ENCODE peak calls at places on chromosomes 12 and 14, in four cellular contexts. M is activated T-helper 9 cell treated with anti-CD3 and anti-CD28 coated beads, Interleukin-2, amount 50 U/mL, for 16 hours; H is HFF-Myc; S is astrocyte. Q is an unnamed sample.

GRCh38 chr12:57096099-57096572 is 7.2 kb downstream of the NAB2 start:
- DNase-seq in M (no peak), H (no peak), S (no peak), Q (no peak)

GRCh38 chr12:113781415-113782198 is 184.5 kb downstream of the RBM19 start:
- DNase-seq in M (no peak), H (peak), S (peak), Q (no peak)

GRCh38 chr14:71400821-71401447 is 493.7 kb downstream of the PCNX1 start:
- DNase-seq in M (no peak), H (no peak), S (no peak), Q (no peak)

GRCh38 chr12:126847005-126847629 is 1419.9 kb upstream of the TMEM132C start:
- DNase-seq in M (no peak), H (no peak), S (no peak), Q (no peak)

GRCh38 chr12:26636710-26637328 is 196.2 kb downstream of the ITPR2 start:
- DNase-seq in M (no peak), H (peak), S (peak), Q (no peak)

GRCh38 chr12:92041742-92042141 is 103.9 kb downstream of the BTG1 start:
- DNase-seq in M (no peak), H (no peak), S (no peak), Q (no peak)

GRCh38 chr12:96271469-96272199 is 77.5 kb downstream of the ELK3 start:
- DNase-seq in M (no peak), H (no peak), S (peak), Q (no peak)

GRCh38 chr12:51662728-51663154 is 71.7 kb downstream of the SCN8A start:
- DNase-seq in M (no peak), H (no peak), S (no peak), Q (no peak)

GRCh38 chr12:99334737-99335136 is 312.8 kb upstream of the GARIN6 start:
- DNase-seq in M (no peak), H (no peak), S (no peak), Q (peak)

GRCh38 chr14:96016761-96017160 is 22.4 kb upstream of the C14orf132 start:
- DNase-seq in M (no peak), H (no peak), S (no peak), Q (no peak)

GRCh38 chr12:42884116-42884515 is 294.6 kb upstream of the PRICKLE1 start:
- DNase-seq in M (no peak), H (no peak), S (no peak), Q (no peak)

GRCh38 chr14:49679271-49679670 is 8.7 kb downstream of the POLE2 start:
- DNase-seq in M (no peak), H (no peak), S (peak), Q (no peak)

GRCh38 chr12:115213538-115213961 is 529.6 kb upstream of the TBX3 start:
- DNase-seq in M (no peak), H (no peak), S (no peak), Q (no peak)

GRCh38 chr12:58529114-58529665 is 391.1 kb downstream of the LRIG3 start:
- DNase-seq in M (no peak), H (peak), S (peak), Q (peak)

GRCh38 chr12:3527181-3527580 is 36.2 kb downstream of the PRMT8 start:
- DNase-seq in M (no peak), H (peak), S (peak), Q (peak)